ENCODE peak calls at places on chromosomes 4 and X, in seven cellular contexts. One of them, this sample, is unnamed.

GRCh38 chrX:115399306-115399705 is 109.8 kb downstream of the LUZP4 start:
- DNase-seq in lower leg skin: no peak
- DNase-seq in Peyer's patch: no peak
- DNase-seq in endothelial cell of umbilical vein: peak; percentile 10
- DNase-seq in stomach: no peak
- DNase-seq in thyroid gland: no peak
- DNase-seq in IMR-90: no peak
- DNase-seq in this sample: no peak

GRCh38 chr4:23333556-23333945 is 556.3 kb downstream of the PPARGC1A start:
- DNase-seq in lower leg skin: no peak
- DNase-seq in Peyer's patch: no peak
- DNase-seq in endothelial cell of umbilical vein: no peak
- DNase-seq in stomach: no peak
- DNase-seq in thyroid gland: no peak
- DNase-seq in IMR-90: peak; percentile 6
- DNase-seq in this sample: no peak

GRCh38 chrX:134676440-134676839 is 18.2 kb upstream of the PLAC1 start:
- DNase-seq in lower leg skin: no peak
- DNase-seq in Peyer's patch: no peak
- DNase-seq in endothelial cell of umbilical vein: peak; percentile 13
- DNase-seq in stomach: no peak
- DNase-seq in thyroid gland: no peak
- DNase-seq in IMR-90: peak; percentile 79
- DNase-seq in this sample: no peak

GRCh38 chr4:147560632-147561031 is 56.6 kb upstream of the TMEM184C start:
- DNase-seq in lower leg skin: no peak
- DNase-seq in Peyer's patch: no peak
- DNase-seq in endothelial cell of umbilical vein: no peak
- DNase-seq in stomach: no peak
- DNase-seq in thyroid gland: no peak
- DNase-seq in IMR-90: peak; percentile 82
- DNase-seq in this sample: no peak

GRCh38 chr4:54146139-54146538 is 46.2 kb downstream of the GSX2 start:
- DNase-seq in lower leg skin: no peak
- DNase-seq in Peyer's patch: no peak
- DNase-seq in endothelial cell of umbilical vein: no peak
- DNase-seq in stomach: no peak
- DNase-seq in thyroid gland: no peak
- DNase-seq in IMR-90: no peak
- DNase-seq in this sample: no peak

GRCh38 chrX:68288127-68288526 is 145.2 kb downstream of the OPHN1 start:
- DNase-seq in lower leg skin: no peak
- DNase-seq in Peyer's patch: no peak
- DNase-seq in endothelial cell of umbilical vein: no peak
- DNase-seq in stomach: no peak
- DNase-seq in thyroid gland: no peak
- DNase-seq in IMR-90: no peak
- DNase-seq in this sample: no peak

GRCh38 chr4:106201373-106201772 is 114.6 kb downstream of the TBCK start:
- DNase-seq in lower leg skin: no peak
- DNase-seq in Peyer's patch: no peak
- DNase-seq in endothelial cell of umbilical vein: peak; percentile 31
- DNase-seq in stomach: no peak
- DNase-seq in thyroid gland: no peak
- DNase-seq in IMR-90: peak; percentile 12
- DNase-seq in this sample: no peak

GRCh38 chrX:24055043-24055356 is 244 bp downstream of the EIF2S3 start:
- DNase-seq in lower leg skin: no peak
- DNase-seq in Peyer's patch: no peak
- DNase-seq in endothelial cell of umbilical vein: no peak
- DNase-seq in stomach: no peak
- DNase-seq in thyroid gland: no peak
- DNase-seq in IMR-90: no peak
- DNase-seq in this sample: no peak

GRCh38 chr4:137471895-137472294 is 60.4 kb downstream of the PCDH18 start:
- DNase-seq in lower leg skin: no peak
- DNase-seq in Peyer's patch: no peak
- DNase-seq in endothelial cell of umbilical vein: no peak
- DNase-seq in stomach: no peak
- DNase-seq in thyroid gland: no peak
- DNase-seq in IMR-90: peak; percentile 46
- DNase-seq in this sample: no peak

GRCh38 chr4:54090804-54091623 is 8.9 kb upstream of the GSX2 start:
- DNase-seq in lower leg skin: no peak
- DNase-seq in Peyer's patch: no peak
- DNase-seq in endothelial cell of umbilical vein: peak; percentile 32
- DNase-seq in stomach: peak; percentile 51
- DNase-seq in thyroid gland: peak; percentile 82
- DNase-seq in IMR-90: peak; percentile 33
- DNase-seq in this sample: no peak

GRCh38 chr4:170089274-170089742 is 448 bp downstream of the AADAT start:
- DNase-seq in lower leg skin: no peak
- DNase-seq in Peyer's patch: no peak
- DNase-seq in endothelial cell of umbilical vein: peak; percentile 44
- DNase-seq in stomach: no peak
- DNase-seq in thyroid gland: peak; percentile 15
- DNase-seq in IMR-90: peak; percentile 39
- DNase-seq in this sample: no peak

GRCh38 chr4:167897116-167897515 is 195.2 kb upstream of the ANXA10 start:
- DNase-seq in lower leg skin: no peak
- DNase-seq in Peyer's patch: no peak
- DNase-seq in endothelial cell of umbilical vein: peak; percentile 96
- DNase-seq in stomach: no peak
- DNase-seq in thyroid gland: no peak
- DNase-seq in IMR-90: peak; percentile 63
- DNase-seq in this sample: no peak

GRCh38 chr4:123545569-123546122 is 149.1 kb downstream of the SPRY1 start:
- DNase-seq in lower leg skin: no peak
- DNase-seq in Peyer's patch: no peak
- DNase-seq in endothelial cell of umbilical vein: no peak
- DNase-seq in stomach: no peak
- DNase-seq in thyroid gland: no peak
- DNase-seq in IMR-90: no peak
- DNase-seq in this sample: no peak

GRCh38 chr4:184400375-184400870 is 73.9 kb downstream of the IRF2 start:
- DNase-seq in lower leg skin: no peak
- DNase-seq in Peyer's patch: no peak
- DNase-seq in endothelial cell of umbilical vein: peak; percentile 90
- DNase-seq in stomach: no peak
- DNase-seq in thyroid gland: no peak
- DNase-seq in IMR-90: peak; percentile 97
- DNase-seq in this sample: no peak

GRCh38 chrX:23478056-23478455 is 143.4 kb downstream of the PTCHD1 start:
- DNase-seq in lower leg skin: no peak
- DNase-seq in Peyer's patch: no peak
- DNase-seq in endothelial cell of umbilical vein: no peak
- DNase-seq in stomach: no peak
- DNase-seq in thyroid gland: no peak
- DNase-seq in IMR-90: no peak
- DNase-seq in this sample: no peak

GRCh38 chr4:54050214-54050904 is 14.0 kb downstream of the CHIC2 start:
- DNase-seq in lower leg skin: no peak
- DNase-seq in Peyer's patch: no peak
- DNase-seq in endothelial cell of umbilical vein: peak; percentile 47
- DNase-seq in stomach: no peak
- DNase-seq in thyroid gland: no peak
- DNase-seq in IMR-90: peak; percentile 78
- DNase-seq in this sample: no peak

GRCh38 chrX:108186811-108187210 is 95.2 kb downstream of the ATG4A start:
- DNase-seq in lower leg skin: no peak
- DNase-seq in Peyer's patch: no peak
- DNase-seq in endothelial cell of umbilical vein: peak; percentile 8
- DNase-seq in stomach: no peak
- DNase-seq in thyroid gland: no peak
- DNase-seq in IMR-90: peak; percentile 87
- DNase-seq in this sample: no peak

GRCh38 chrX:24147165-24147564 is 2.4 kb upstream of the ZFX start:
- DNase-seq in lower leg skin: no peak
- DNase-seq in Peyer's patch: no peak
- DNase-seq in endothelial cell of umbilical vein: no peak
- DNase-seq in stomach: no peak
- DNase-seq in thyroid gland: no peak
- DNase-seq in IMR-90: no peak
- DNase-seq in this sample: no peak

GRCh38 chr4:48483777-48484493 is 792 bp downstream of the SLC10A4 start:
- DNase-seq in lower leg skin: no peak
- DNase-seq in Peyer's patch: no peak
- DNase-seq in endothelial cell of umbilical vein: no peak
- DNase-seq in stomach: no peak
- DNase-seq in thyroid gland: no peak
- DNase-seq in IMR-90: no peak
- DNase-seq in this sample: no peak

GRCh38 chrX:137896123-137896522 is 330.2 kb downstream of the ZIC3 start:
- DNase-seq in lower leg skin: no peak
- DNase-seq in Peyer's patch: no peak
- DNase-seq in endothelial cell of umbilical vein: no peak
- DNase-seq in stomach: no peak
- DNase-seq in thyroid gland: no peak
- DNase-seq in IMR-90: no peak
- DNase-seq in this sample: no peak

GRCh38 chrX:66012094-66012534 is 27.8 kb downstream of the VSIG4 start:
- DNase-seq in lower leg skin: no peak
- DNase-seq in Peyer's patch: peak; percentile 81
- DNase-seq in endothelial cell of umbilical vein: no peak
- DNase-seq in stomach: peak; percentile 31
- DNase-seq in thyroid gland: no peak
- DNase-seq in IMR-90: no peak
- DNase-seq in this sample: no peak

GRCh38 chr4:75675004-75675531 is 1.9 kb upstream of the G3BP2 start:
- DNase-seq in lower leg skin: no peak
- DNase-seq in Peyer's patch: no peak
- DNase-seq in endothelial cell of umbilical vein: no peak
- DNase-seq in stomach: no peak
- DNase-seq in thyroid gland: no peak
- DNase-seq in IMR-90: no peak
- DNase-seq in this sample: no peak

GRCh38 chr4:37805091-37805490 is 21.4 kb upstream of the PGM2 start:
- DNase-seq in lower leg skin: no peak
- DNase-seq in Peyer's patch: no peak
- DNase-seq in endothelial cell of umbilical vein: no peak
- DNase-seq in stomach: no peak
- DNase-seq in thyroid gland: no peak
- DNase-seq in IMR-90: no peak
- DNase-seq in this sample: no peak

GRCh38 chrX:2192584-2193272 is 308.0 kb downstream of the DHRSX start:
- DNase-seq in lower leg skin: no peak
- DNase-seq in Peyer's patch: no peak
- DNase-seq in endothelial cell of umbilical vein: no peak
- DNase-seq in stomach: no peak
- DNase-seq in thyroid gland: no peak
- DNase-seq in IMR-90: no peak
- DNase-seq in this sample: no peak

GRCh38 chr4:175033162-175033561 is 115.0 kb downstream of the ADAM29 start:
- DNase-seq in lower leg skin: no peak
- DNase-seq in Peyer's patch: no peak
- DNase-seq in endothelial cell of umbilical vein: no peak
- DNase-seq in stomach: no peak
- DNase-seq in thyroid gland: no peak
- DNase-seq in IMR-90: no peak
- DNase-seq in this sample: no peak

GRCh38 chr4:168666531-168666930 is 169.7 kb downstream of the PALLD start:
- DNase-seq in lower leg skin: no peak
- DNase-seq in Peyer's patch: no peak
- DNase-seq in endothelial cell of umbilical vein: no peak
- DNase-seq in stomach: no peak
- DNase-seq in thyroid gland: no peak
- DNase-seq in IMR-90: peak; percentile 55
- DNase-seq in this sample: no peak

DNA sequence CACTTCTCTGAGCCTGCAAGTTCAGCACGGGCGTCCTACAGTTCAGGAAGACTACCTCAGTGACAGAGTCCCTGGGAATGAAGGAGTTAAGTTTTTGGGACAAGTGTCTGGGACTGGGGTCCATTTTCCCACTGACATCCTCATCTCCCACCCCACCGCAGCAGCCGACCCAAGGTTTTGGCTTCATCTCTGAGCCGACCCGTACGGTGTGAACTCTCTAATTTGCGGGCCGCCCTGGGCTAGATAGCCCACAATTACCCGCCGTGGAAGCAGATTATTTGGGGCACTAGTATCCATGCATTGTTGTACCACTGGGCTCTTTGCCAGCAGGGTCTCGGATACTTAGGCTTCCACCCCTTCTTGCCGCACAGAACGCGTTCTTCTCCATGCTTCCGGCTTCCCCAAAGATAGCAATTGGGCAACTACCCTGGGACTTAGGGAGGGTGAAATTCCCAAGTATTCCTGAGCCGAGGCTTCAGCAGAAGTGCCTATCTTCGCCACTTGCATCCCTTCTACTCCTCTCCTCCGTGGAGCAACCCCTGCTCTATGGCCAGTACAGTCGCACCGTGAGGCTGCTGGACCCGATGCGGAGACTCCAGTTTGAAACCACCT is 2.4 kb downstream of the IL1RAPL2 start:
- DNase-seq in lower leg skin: no peak
- DNase-seq in Peyer's patch: no peak
- DNase-seq in endothelial cell of umbilical vein: no peak
- DNase-seq in stomach: no peak
- DNase-seq in thyroid gland: no peak
- DNase-seq in IMR-90: no peak
- DNase-seq in this sample: no peak
- H3K4me3 ChIP-seq in lower leg skin: no peak overlapping the region
- H3K4me3 ChIP-seq in Peyer's patch: no peak overlapping the region
- H3K4me3 ChIP-seq in endothelial cell of umbilical vein: no peak overlapping the region
- H3K4me3 ChIP-seq in stomach: no peak overlapping the region
- H3K4me3 ChIP-seq in thyroid gland: no peak overlapping the region
- H3K4me3 ChIP-seq in IMR-90: no peak overlapping the region
- H3K4me3 ChIP-seq in this sample: no peak overlapping the region

GRCh38 chr4:127965062-127965802 is at the start of the genes ABHD18 and MFSD8:
- DNase-seq in lower leg skin: peak; percentile 99
- DNase-seq in Peyer's patch: peak; percentile 100
- DNase-seq in endothelial cell of umbilical vein: peak; percentile 99
- DNase-seq in stomach: peak; percentile 100
- DNase-seq in thyroid gland: peak; percentile 99
- DNase-seq in IMR-90: peak; percentile 99
- DNase-seq in this sample: peak; percentile 99
- TF ChIP-seq POLR2A in lower leg skin: no peak
- TF ChIP-seq POLR2A in Peyer's patch: peak; percentile 82
- TF ChIP-seq POLR2A in endothelial cell of umbilical vein: peak; percentile 76
- TF ChIP-seq POLR2A in stomach: no peak
- TF ChIP-seq POLR2A in thyroid gland: peak; percentile 91
- TF ChIP-seq POLR2A in IMR-90: peak; percentile 71
- TF ChIP-seq POLR2A in this sample: peak; percentile 36

GRCh38 chrX:17692709-17693346 is 44.5 kb upstream of the SCML1 start:
- DNase-seq in lower leg skin: no peak
- DNase-seq in Peyer's patch: no peak
- DNase-seq in endothelial cell of umbilical vein: no peak
- DNase-seq in stomach: no peak
- DNase-seq in thyroid gland: no peak
- DNase-seq in IMR-90: peak; percentile 84
- DNase-seq in this sample: no peak

GRCh38 chrX:17700976-17701375 is 36.3 kb upstream of the SCML1 start:
- DNase-seq in lower leg skin: no peak
- DNase-seq in Peyer's patch: no peak
- DNase-seq in endothelial cell of umbilical vein: no peak
- DNase-seq in stomach: no peak
- DNase-seq in thyroid gland: no peak
- DNase-seq in IMR-90: no peak
- DNase-seq in this sample: no peak

GRCh38 chrX:17697191-17697590 is 40.1 kb upstream of the SCML1 start:
- DNase-seq in lower leg skin: no peak
- DNase-seq in Peyer's patch: no peak
- DNase-seq in endothelial cell of umbilical vein: peak; percentile 1
- DNase-seq in stomach: no peak
- DNase-seq in thyroid gland: no peak
- DNase-seq in IMR-90: peak; percentile 15
- DNase-seq in this sample: no peak
- TF ChIP-seq CTCF in lower leg skin: no peak
- TF ChIP-seq CTCF in Peyer's patch: peak; percentile 47
- TF ChIP-seq CTCF in endothelial cell of umbilical vein: no peak
- TF ChIP-seq CTCF in stomach: no peak
- TF ChIP-seq CTCF in thyroid gland: no peak
- TF ChIP-seq CTCF in IMR-90: no peak
- TF ChIP-seq CTCF in this sample: no peak

GRCh38 chr4:116516711-116517110 is 568.7 kb downstream of the TRAM1L1 start:
- DNase-seq in lower leg skin: no peak
- DNase-seq in Peyer's patch: no peak
- DNase-seq in endothelial cell of umbilical vein: no peak
- DNase-seq in stomach: no peak
- DNase-seq in thyroid gland: no peak
- DNase-seq in IMR-90: no peak
- DNase-seq in this sample: no peak
- H3K4me3 ChIP-seq in lower leg skin: no peak overlapping the region
- H3K4me3 ChIP-seq in Peyer's patch: no peak overlapping the region
- H3K4me3 ChIP-seq in endothelial cell of umbilical vein: no peak overlapping the region
- H3K4me3 ChIP-seq in stomach: no peak overlapping the region
- H3K4me3 ChIP-seq in thyroid gland: no peak overlapping the region
- H3K4me3 ChIP-seq in IMR-90: no peak overlapping the region
- H3K4me3 ChIP-seq in this sample: no peak overlapping the region